ENCODE peak calls at places on chromosome 19, in six cellular contexts. U, S, Z, F, K and D are unnamed samples.

GRCh38 chr19:11382898-11383705 is 1.0 kb downstream of the EPOR start:
- DNase-seq in Z (peak), K (no peak), U (peak), S (peak), F (no peak), D (peak)

GRCh38 chr19:7868326-7868670 is 5.9 kb downstream of the PRR36 start:
- DNase-seq in K (no peak), F (no peak), U (no peak), Z (no peak), S (no peak), D (no peak)

GRCh38 chr19:7872306-7873204 is 1.6 kb downstream of the PRR36 start:
- DNase-seq in Z (no peak), K (no peak), F (no peak), S (no peak), U (no peak), D (no peak)

GRCh38 chr19:38247126-38247525 is 9.0 kb downstream of the PPP1R14A start:
- DNase-seq in Z (no peak), K (no peak), F (no peak), U (no peak), S (no peak), D (no peak)

GRCh38 chr19:47110521-47111080 is 3.0 kb downstream of the ZC3H4 start:
- DNase-seq in K (no peak), F (no peak), Z (no peak), U (no peak), S (no peak), D (no peak)

GRCh38 chr19:2982556-2982955 is 5.2 kb downstream of the TLE6 start:
- DNase-seq in Z (no peak), S (no peak), F (no peak), K (no peak), U (no peak), D (no peak)

GRCh38 chr19:39131255-39131755 is 5.7 kb downstream of the PAK4 start:
- DNase-seq in S (no peak), F (no peak), Z (peak), U (no peak), K (no peak), D (no peak)

GRCh38 chr19:2358548-2359173 is 1.4 kb upstream of the TMPRSS9 start:
- DNase-seq in Z (no peak), F (no peak), S (no peak), U (no peak), K (no peak), D (no peak)

GRCh38 chr19:32642771-32643170 is 32.2 kb downstream of the ANKRD27 start:
- DNase-seq in S (peak), Z (no peak), U (no peak), F (no peak), K (no peak), D (no peak)

GRCh38 chr19:4534836-4535658 is at the start of gene PLIN5:
- DNase-seq in Z (peak), F (peak), S (peak), K (no peak), U (peak), D (peak)

GRCh38 chr19:54608792-54609191 is 15.4 kb downstream of the LILRA1 start:
- DNase-seq in U (no peak), S (no peak), K (no peak), Z (no peak), F (no peak), D (no peak)

GRCh38 chr19:6564393-6564792 is 26.6 kb downstream of the CD70 start:
- DNase-seq in K (no peak), U (no peak), F (no peak), S (no peak), Z (no peak), D (no peak)

GRCh38 chr19:56245062-56245740 is 27.3 kb upstream of the EDDM13 start:
- DNase-seq in U (no peak), F (no peak), Z (no peak), S (no peak), K (no peak), D (no peak)

GRCh38 chr19:1396768-1397679 is 4.3 kb downstream of the GAMT start:
- DNase-seq in F (no peak), Z (no peak), K (no peak), S (no peak), U (no peak), D (no peak)

GRCh38 chr19:3061214-3062161 is 807 bp downstream of the TLE5 start:
- DNase-seq in Z (peak), S (peak), F (no peak), K (no peak), U (peak), D (no peak)

GRCh38 chr19:54309811-54310210 is 3.2 kb downstream of the LILRA5 start:
- DNase-seq in Z (no peak), F (no peak), S (no peak), K (no peak), U (no peak), D (no peak)

GRCh38 chr19:40867701-40868100 is 14.3 kb downstream of the CYP2A7 start:
- DNase-seq in Z (no peak), K (no peak), S (no peak), U (no peak), F (no peak), D (no peak)

GRCh38 chr19:43315851-43316250 is 37.6 kb upstream of the CD177 start:
- DNase-seq in Z (no peak), F (no peak), S (no peak), K (no peak), U (no peak), D (no peak)

GRCh38 chr19:43318796-43319314 is 34.6 kb upstream of the CD177 start:
- DNase-seq in F (no peak), U (no peak), Z (no peak), K (no peak), S (no peak), D (no peak)

GRCh38 chr19:43313711-43314495 is 39.6 kb upstream of the CD177 start:
- DNase-seq in S (no peak), Z (no peak), K (no peak), U (no peak), F (no peak), D (no peak)

GRCh38 chr19:43318203-43318602 is 35.3 kb upstream of the CD177 start:
- DNase-seq in U (no peak), S (no peak), Z (no peak), F (no peak), K (no peak), D (no peak)

DNA sequence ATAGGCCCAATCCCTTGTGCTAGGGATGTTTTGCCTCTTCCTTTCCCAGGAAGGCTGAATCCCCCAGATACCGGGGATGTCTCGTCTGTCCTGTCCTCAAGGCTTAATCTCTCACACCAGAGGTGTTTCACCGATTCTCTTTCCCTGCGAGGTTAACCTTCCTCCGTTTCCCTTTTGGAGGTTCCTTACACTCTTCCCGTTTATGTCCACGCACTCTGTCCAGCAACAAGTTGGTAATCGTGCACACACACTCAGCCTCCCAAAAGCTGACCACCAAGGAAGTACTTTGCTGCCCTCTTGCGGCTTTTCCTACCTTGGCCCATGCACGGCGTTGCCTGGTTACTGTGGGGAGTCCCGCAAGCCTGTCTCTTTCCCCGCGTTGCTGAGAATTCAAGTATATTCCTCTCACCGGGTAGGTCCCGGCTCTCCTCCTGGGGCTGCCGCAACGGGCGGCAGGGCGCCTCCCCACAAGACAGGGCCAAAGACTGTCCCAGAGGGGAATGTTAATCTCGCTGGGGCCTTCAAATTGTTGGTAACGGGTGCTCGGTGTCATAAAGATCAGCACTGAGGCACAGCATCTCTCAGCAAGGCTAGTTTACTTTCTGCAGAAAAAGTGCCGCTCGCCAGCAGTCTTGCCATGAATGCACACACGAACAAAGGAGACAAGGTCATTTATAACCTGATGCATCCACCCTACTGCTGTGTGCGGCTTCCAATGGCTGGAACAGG is 36.7 kb upstream of the CD177 start:
- DNase-seq in K (no peak), S (peak), Z (no peak), F (no peak), U (no peak), D (no peak)
- TF ChIP-seq CTCF in K (no peak), S (no peak), Z (no peak), F (peak), U (no peak), D (no peak)

GRCh38 chr19:45913874-45914830 is at the start of gene NANOS2:
- DNase-seq in U (no peak), S (no peak), Z (peak), F (no peak), K (no peak), D (peak)

GRCh38 chr19:45906221-45906620 is 3.8 kb upstream of the MYPOP start:
- DNase-seq in S (no peak), K (no peak), Z (no peak), F (no peak), U (no peak), D (no peak)

GRCh38 chr19:45908956-45909355 is 5.6 kb downstream of the NANOS2 start:
- DNase-seq in U (no peak), F (no peak), S (no peak), K (no peak), Z (no peak), D (no peak)

DNA sequence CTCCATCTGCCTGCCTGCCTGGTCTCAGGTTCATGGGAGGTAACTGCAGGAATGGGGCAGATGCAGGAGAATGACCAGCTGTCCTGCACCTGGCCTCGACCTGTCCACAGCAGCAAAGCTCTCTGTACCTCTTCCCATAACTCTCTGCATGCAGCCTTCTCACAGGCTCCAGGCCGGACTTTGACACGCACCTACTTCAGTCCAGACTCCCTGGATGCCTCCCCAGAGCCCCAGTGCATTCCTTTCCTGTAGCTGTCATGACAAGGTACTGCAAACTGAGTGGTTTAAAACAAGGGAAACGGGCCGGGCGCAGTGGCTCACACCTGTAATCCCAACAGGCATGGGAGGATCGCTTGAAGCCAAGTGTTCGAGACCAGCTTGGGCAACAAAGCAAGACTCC is 3.3 kb downstream of the NANOS2 start:
- DNase-seq in Z (no peak), S (no peak), U (no peak), K (no peak), F (no peak), D (no peak)
- TF ChIP-seq CTCF in Z (no peak), S (no peak), U (no peak), K (no peak), F (no peak), D (no peak)

DNA sequence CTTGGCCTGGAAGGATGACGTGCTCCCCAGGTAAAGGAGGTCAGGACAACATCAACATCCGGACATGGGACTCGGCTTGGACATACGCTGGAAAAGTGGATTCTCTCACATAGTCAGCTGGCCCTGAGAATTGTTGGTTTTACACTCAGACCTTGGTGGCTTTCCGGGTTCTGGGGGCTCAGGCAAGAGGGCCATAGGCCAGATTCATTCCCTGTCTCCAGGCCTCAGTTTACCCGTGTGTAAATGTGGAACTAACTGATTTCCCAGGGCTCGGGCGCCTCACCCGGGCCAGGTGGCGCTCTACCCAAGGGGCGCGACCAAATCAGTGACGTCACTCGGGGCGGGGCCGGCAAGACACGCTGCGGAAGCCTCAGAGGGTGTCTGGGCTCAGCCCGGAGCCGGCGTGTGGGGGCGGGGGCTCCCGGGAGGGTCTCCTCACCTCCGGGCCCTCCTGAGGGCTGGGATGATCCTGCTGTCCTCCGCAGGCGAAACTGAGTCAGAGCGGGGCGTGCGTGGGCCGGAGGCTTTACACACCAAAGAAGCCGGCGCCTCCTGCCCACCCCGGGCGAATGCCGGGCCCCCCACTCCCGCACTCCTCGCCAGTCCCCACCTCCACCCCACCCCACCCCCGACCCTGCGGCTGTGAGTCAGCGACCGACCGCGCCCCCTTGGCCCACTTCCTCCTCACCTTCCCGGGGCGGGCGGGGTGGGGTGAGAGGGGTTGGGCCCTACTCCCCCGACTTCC is 861 bp upstream of the VASP start:
- DNase-seq in Z (peak), S (peak), F (peak), U (peak), K (peak), D (peak)
- TF ChIP-seq CTCF in Z (peak), S (peak), F (peak), U (peak), K (no peak), D (no peak)

GRCh38 chr19:50702870-50703829 is 16.5 kb downstream of the SHANK1 start:
- DNase-seq in U (no peak), S (no peak), K (no peak), Z (no peak), F (no peak), D (no peak)

GRCh38 chr19:50702158-50702869 is 17.3 kb downstream of the SHANK1 start:
- DNase-seq in S (no peak), K (no peak), Z (no peak), U (no peak), F (no peak), D (no peak)

GRCh38 chr19:50706387-50706786 is 13.2 kb downstream of the SHANK1 start:
- DNase-seq in F (no peak), S (no peak), K (no peak), Z (no peak), U (no peak), D (no peak)

GRCh38 chr19:50705422-50706019 is 14.1 kb downstream of the SHANK1 start:
- DNase-seq in U (no peak), S (no peak), Z (no peak), K (no peak), F (peak), D (no peak)

GRCh38 chr19:50703915-50704548 is 15.6 kb downstream of the SHANK1 start:
- DNase-seq in S (no peak), F (no peak), Z (no peak), K (no peak), U (no peak), D (no peak)
- TF ChIP-seq CTCF in S (no peak), F (no peak), Z (no peak), K (no peak), U (no peak), D (no peak)

GRCh38 chr19:13621413-13621812 is 115.1 kb upstream of the CACNA1A start:
- DNase-seq in Z (peak), U (no peak), K (no peak), S (no peak), F (peak), D (no peak)
- TF ChIP-seq CTCF in Z (no peak), U (no peak), K (no peak), S (no peak), F (peak), D (no peak)

GRCh38 chr19:36939153-36939552 is 23.0 kb downstream of the ZNF568 start:
- DNase-seq in Z (no peak), K (no peak), U (no peak), F (no peak), S (no peak), D (no peak)
- TF ChIP-seq CTCF in Z (no peak), K (no peak), U (no peak), F (no peak), S (no peak), D (no peak)